ENCODE peak calls at places on chromosome 15, in seven cellular contexts. X is left ventricle myocardium inferior, L is ovary, Q is endothelial cell of umbilical vein, A is pancreas, I is cardiac muscle cell, F is osteoblast. N is an unnamed sample.

GRCh38 chr15:39887832-39888231 is 32.2 kb downstream of the GPR176 start:
- DNase-seq in X (no peak), L (no peak), Q (peak; percentile 74), A (no peak), I (peak; percentile 50), F (peak; percentile 62), N (no peak)

GRCh38 chr15:80188293-80188692 is 35.5 kb downstream of the FAH start:
- DNase-seq in X (no peak), L (no peak), Q (no peak), A (no peak), I (no peak), F (no peak), N (no peak)

GRCh38 chr15:56871180-56871579 is 47.3 kb upstream of the TCF12 start:
- DNase-seq in X (no peak), L (no peak), Q (peak; percentile 85), A (no peak), I (peak; percentile 75), F (no peak), N (no peak)

GRCh38 chr15:85751731-85752421 is 42.8 kb downstream of the KLHL25 start:
- DNase-seq in X (no peak), L (peak; percentile 42), Q (no peak), A (peak; percentile 61), I (no peak), F (no peak), N (no peak)

GRCh38 chr15:41783272-41783660 is 9.0 kb downstream of the MAPKBP1 start:
- DNase-seq in X (no peak), L (no peak), Q (no peak), A (no peak), I (no peak), F (no peak), N (no peak)

GRCh38 chr15:39202641-39203040 is 378.2 kb upstream of the THBS1 start:
- DNase-seq in X (no peak), L (no peak), Q (no peak), A (no peak), I (peak; percentile 10), F (no peak), N (no peak)

GRCh38 chr15:86115138-86115801 is 35.6 kb downstream of the AGBL1 start:
- DNase-seq in X (no peak), L (no peak), Q (no peak), A (no peak), I (no peak), F (peak; percentile 39), N (no peak)

GRCh38 chr15:41585140-41586047 is 26.4 kb downstream of the TYRO3 start:
- DNase-seq in X (peak; percentile 52), L (peak; percentile 76), Q (peak; percentile 73), A (peak; percentile 80), I (peak; percentile 66), F (peak; percentile 90), N (peak; percentile 43)

GRCh38 chr15:61011576-61012336 is 217.3 kb downstream of the RORA start:
- DNase-seq in X (no peak), L (no peak), Q (no peak), A (no peak), I (no peak), F (no peak), N (no peak)

GRCh38 chr15:28021281-28022039 is 77.7 kb downstream of the OCA2 start:
- DNase-seq in X (peak; percentile 25), L (peak; percentile 75), Q (no peak), A (peak; percentile 88), I (peak; percentile 68), F (peak; percentile 78), N (peak; percentile 61)

GRCh38 chr15:43769584-43770228 is 7.1 kb downstream of the ELL3 start:
- DNase-seq in X (peak; percentile 37), L (peak; percentile 59), Q (peak; percentile 77), A (no peak), I (peak; percentile 77), F (peak; percentile 90), N (peak; percentile 52)

GRCh38 chr15:44296625-44297524 is 8.4 kb downstream of the GOLM2 start:
- DNase-seq in X (no peak), L (no peak), Q (peak; percentile 18), A (no peak), I (peak; percentile 29), F (peak; percentile 55), N (no peak)

GRCh38 chr15:29815705-29816042 is 6.6 kb downstream of the TJP1 start:
- DNase-seq in X (no peak), L (no peak), Q (no peak), A (no peak), I (no peak), F (no peak), N (no peak)

GRCh38 chr15:29813009-29813408 is 9.3 kb downstream of the TJP1 start:
- DNase-seq in X (no peak), L (no peak), Q (no peak), A (no peak), I (no peak), F (no peak), N (no peak)

GRCh38 chr15:29815000-29815704 is 7.1 kb downstream of the TJP1 start:
- DNase-seq in X (no peak), L (no peak), Q (peak; percentile 62), A (no peak), I (no peak), F (peak; percentile 62), N (no peak)

GRCh38 chr15:29811691-29812383 is 10.4 kb downstream of the TJP1 start:
- DNase-seq in X (no peak), L (no peak), Q (no peak), A (no peak), I (no peak), F (no peak), N (no peak)

GRCh38 chr15:29812384-29812694 is 9.9 kb downstream of the TJP1 start:
- DNase-seq in X (no peak), L (no peak), Q (peak; percentile 54), A (no peak), I (peak; percentile 61), F (peak; percentile 31), N (no peak)
- H3K27ac ChIP-seq in X (no peak overlapping the region), L (no peak overlapping the region), Q (no peak overlapping the region), A (no peak overlapping the region), I (no peak overlapping the region), F (no peak overlapping the region), N (no peak overlapping the region)

DNA sequence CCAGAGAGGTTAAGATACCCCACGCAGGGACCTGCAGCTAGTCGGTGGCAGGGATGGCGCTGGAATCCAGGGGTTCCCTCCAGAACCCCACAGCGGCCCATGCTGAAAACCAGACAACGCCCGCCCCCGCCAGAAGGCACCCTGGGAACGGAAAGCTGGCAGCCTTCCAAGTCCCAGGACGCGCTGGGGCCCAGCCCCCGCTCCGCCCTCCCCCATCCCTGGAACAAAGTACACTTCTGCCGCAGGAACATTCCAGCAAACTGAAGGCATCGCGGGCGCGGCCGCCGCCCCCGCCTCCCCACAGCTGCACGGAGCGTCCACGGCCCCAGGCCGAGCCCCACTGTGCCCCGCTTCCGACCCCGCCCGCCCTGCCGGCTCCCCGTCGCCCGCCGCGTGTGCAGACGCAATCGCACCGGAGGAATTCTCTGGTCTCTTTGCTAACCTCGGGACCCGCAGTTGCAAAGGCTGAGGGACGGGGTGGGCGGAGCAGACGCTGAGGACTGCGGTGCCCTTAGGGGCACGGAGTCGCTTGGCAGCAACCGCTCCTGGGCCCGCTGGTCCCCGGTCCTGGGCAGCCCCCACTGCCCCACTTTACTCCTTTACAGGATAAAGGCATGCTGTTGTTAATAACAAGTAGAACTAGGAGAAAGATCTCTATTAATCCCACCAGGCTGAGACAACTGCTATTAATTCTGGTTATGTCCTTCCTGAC is 44.8 kb upstream of the RNU6-1 start:
- DNase-seq in X (peak; percentile 87), L (peak; percentile 96), Q (peak; percentile 43), A (peak; percentile 89), I (peak; percentile 92), F (peak; percentile 91), N (peak; percentile 90)
- H3K36me3 ChIP-seq in X (no peaks in the 10 kb centered on the region), L (no peaks in the 10 kb centered on the region), Q (no peaks in the 10 kb centered on the region), A (no peaks in the 10 kb centered on the region), I (no peaks in the 10 kb centered on the region), F (no peaks in the 10 kb centered on the region), N (no peaks in the 10 kb centered on the region)

DNA sequence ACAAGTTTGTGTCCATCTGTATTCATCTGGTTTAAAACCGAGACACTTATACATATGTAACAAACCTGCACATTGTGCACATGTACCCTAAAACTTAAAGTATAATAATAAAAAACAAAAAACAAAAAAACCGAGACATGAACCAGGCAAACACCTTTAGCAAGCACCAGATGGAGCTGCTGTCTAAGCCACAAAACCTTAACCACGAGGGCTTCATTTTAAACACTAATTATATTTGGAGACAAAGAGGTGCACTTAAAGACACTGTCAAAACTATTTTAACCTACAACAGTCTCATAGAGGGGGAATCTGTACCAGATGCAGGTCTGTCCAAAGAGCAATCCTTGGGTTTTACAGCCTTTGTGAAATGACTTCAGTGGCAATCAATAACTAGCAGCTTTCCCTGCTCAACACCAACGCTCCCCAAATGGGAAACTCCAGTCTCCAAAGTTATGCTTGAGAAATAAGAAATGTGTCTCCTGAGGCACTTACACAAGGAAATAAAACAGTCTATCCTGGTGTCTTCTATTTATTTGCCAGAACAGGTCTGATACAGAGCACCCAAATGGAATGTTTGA is 115.7 kb upstream of the TSPAN3 start:
- DNase-seq in X (no peak), L (no peak), Q (peak; percentile 66), A (no peak), I (peak; percentile 60), F (peak; percentile 15), N (no peak)
- TF ChIP-seq CTCF in X (peak; percentile 71), L (peak; percentile 39), Q (peak; percentile 56), A (no peak), I (peak; percentile 57), F (peak; percentile 55), N (peak; percentile 54)

GRCh38 chr15:71547066-71547465 is 263.3 kb upstream of the NR2E3 start:
- DNase-seq in X (peak; percentile 57), L (peak; percentile 33), Q (no peak), A (no peak), I (peak; percentile 8), F (no peak), N (peak; percentile 70)
- H3K27ac ChIP-seq in X (peak overlapping the region; percentile 89), L (no peak overlapping the region), Q (no peak overlapping the region), A (no peak overlapping the region), I (no peak overlapping the region), F (no peak overlapping the region), N (no peak overlapping the region)

DNA sequence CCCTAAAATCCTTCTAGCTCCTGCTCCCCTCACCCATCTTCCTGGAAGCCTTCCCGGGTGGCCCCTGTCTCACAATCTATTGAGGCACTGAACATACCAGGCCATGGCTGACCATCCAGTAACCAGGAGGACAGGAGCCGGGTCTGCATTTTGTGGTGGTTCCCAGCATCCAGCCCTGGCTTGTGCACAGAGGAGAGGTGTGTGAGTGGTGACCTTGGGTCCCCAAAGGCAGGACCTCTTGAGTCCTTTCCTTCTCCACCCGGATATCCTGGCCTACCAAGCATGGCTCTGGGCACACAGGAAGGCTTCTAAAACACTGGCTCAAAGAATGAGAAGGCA is 7.8 kb downstream of the CSK start:
- DNase-seq in X (no peak), L (no peak), Q (no peak), A (no peak), I (no peak), F (no peak), N (no peak)
- H3K36me3 ChIP-seq in X (no peaks in the 10 kb centered on the region), L (no peaks in the 10 kb centered on the region), Q (no peaks in the 10 kb centered on the region), A (no peaks in the 10 kb centered on the region), I (no peaks in the 10 kb centered on the region), F (no peaks in the 10 kb centered on the region), N (no peaks in the 10 kb centered on the region)

DNA sequence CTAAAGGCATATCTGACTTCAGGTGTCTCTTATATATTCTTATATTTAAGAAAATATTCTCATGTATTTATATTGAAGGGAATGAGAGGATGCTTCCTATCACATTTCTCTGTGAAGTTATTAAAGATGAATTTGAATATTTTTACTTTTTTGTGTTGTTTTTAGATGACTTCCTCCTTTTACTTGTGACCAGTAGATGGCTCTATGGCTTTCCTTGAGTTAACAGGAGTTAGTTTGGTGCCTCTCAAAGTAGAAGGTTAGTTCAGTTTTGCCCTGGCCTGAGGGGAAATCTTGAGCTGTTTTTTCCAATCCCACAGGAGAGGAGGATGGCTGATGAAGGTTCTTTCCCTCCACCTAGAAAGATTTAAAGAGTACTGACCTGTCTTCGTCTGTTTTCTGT is 80.7 kb downstream of the SQOR start:
- DNase-seq in X (no peak), L (no peak), Q (peak; percentile 25), A (no peak), I (peak; percentile 40), F (no peak), N (no peak)
- TF ChIP-seq CTCF in X (peak; percentile 48), L (no peak), Q (peak; percentile 38), A (no peak), I (peak; percentile 51), F (peak; percentile 55), N (peak; percentile 41)